ENCODE peak calls at places on chromosome 5, in ten cellular contexts. A is posterior cingulate gyrus, O is HCT116, N is Peyer's patch, B is head of caudate nucleus, P is mesothelial cell of epicardium, U is HEK293T, X is HTR-8/SVneo, Y is iPS-NIHi11, F is GM13976. T is an unnamed sample.

GRCh38 chr5:38382898-38383297 is 124.5 kb downstream of the EGFLAM start:
- DNase-seq in A (peak), O (peak), N (no peak), B (peak), P (no peak), U (peak), X (peak), Y (peak), F (peak), T (peak)

GRCh38 chr5:78005021-78005785 is 229.1 kb upstream of the TBCA start:
- DNase-seq in A (no peak), O (no peak), N (no peak), B (no peak), P (no peak), U (no peak), X (no peak), Y (no peak), F (no peak), T (no peak)

GRCh38 chr5:91074615-91075014 is 308.5 kb downstream of the ARRDC3 start:
- DNase-seq in A (no peak), O (no peak), N (no peak), B (no peak), P (no peak), U (no peak), X (no peak), Y (no peak), F (no peak), T (no peak)

GRCh38 chr5:135392256-135392655 is 6.8 kb downstream of the MACROH2A1 start:
- DNase-seq in A (no peak), O (no peak), N (no peak), B (no peak), P (no peak), U (no peak), X (no peak), Y (no peak), F (no peak), T (no peak)

GRCh38 chr5:128667148-128667547 is 129.1 kb upstream of the FBN2 start:
- DNase-seq in A (no peak), O (no peak), N (no peak), B (no peak), P (no peak), U (no peak), X (no peak), Y (no peak), F (no peak), T (no peak)

GRCh38 chr5:21802869-21803490 is 1050.2 kb downstream of the CDH12 start:
- DNase-seq in A (no peak), O (no peak), N (no peak), B (no peak), P (no peak), U (peak), X (peak), Y (peak), F (peak), T (no peak)

GRCh38 chr5:90015584-90016018 is 394.0 kb downstream of the CETN3 start:
- DNase-seq in A (no peak), O (no peak), N (no peak), B (no peak), P (no peak), U (no peak), X (peak), Y (peak), F (peak), T (no peak)

GRCh38 chr5:173187054-173187743 is 42.9 kb downstream of the BNIP1 start:
- DNase-seq in A (no peak), O (peak), N (no peak), B (no peak), P (no peak), U (no peak), X (no peak), Y (peak), F (no peak), T (no peak)

GRCh38 chr5:23506329-23507236 is 826 bp upstream of the PRDM9 start:
- DNase-seq in A (no peak), O (no peak), N (no peak), B (no peak), P (no peak), U (peak), X (peak), Y (peak), F (no peak), T (no peak)

GRCh38 chr5:102792705-102793104 is 37.6 kb downstream of the PAM start:
- DNase-seq in A (no peak), O (no peak), N (no peak), B (no peak), P (no peak), U (peak), X (no peak), Y (no peak), F (no peak), T (no peak)

GRCh38 chr5:181259974-181260719 is 796 bp downstream of the TRIM52 start:
- DNase-seq in A (no peak), O (no peak), N (no peak), B (no peak), P (no peak), U (no peak), X (no peak), Y (no peak), F (no peak), T (no peak)

GRCh38 chr5:52051759-52052158 is 668.5 kb downstream of the ISL1 start:
- DNase-seq in A (no peak), O (no peak), N (no peak), B (no peak), P (no peak), U (no peak), X (no peak), Y (no peak), F (no peak), T (no peak)

GRCh38 chr5:127031863-127032232 is 1.5 kb upstream of the MARCHF3 start:
- DNase-seq in A (no peak), O (no peak), N (no peak), B (no peak), P (no peak), U (no peak), X (peak), Y (no peak), F (no peak), T (no peak)

GRCh38 chr5:10524376-10525123 is 39.3 kb upstream of the ANKRD33B start:
- DNase-seq in A (peak), O (no peak), N (no peak), B (peak), P (no peak), U (no peak), X (no peak), Y (no peak), F (no peak), T (peak)

GRCh38 chr5:10354048-10354872 is 765 bp downstream of the MARCHF6 start:
- DNase-seq in A (no peak), O (no peak), N (peak), B (no peak), P (no peak), U (peak), X (no peak), Y (peak), F (peak), T (peak)

GRCh38 chr5:171598279-171599152 is 179.1 kb downstream of the FGF18 start:
- DNase-seq in A (no peak), O (no peak), N (no peak), B (no peak), P (no peak), U (no peak), X (no peak), Y (no peak), F (no peak), T (no peak)

GRCh38 chr5:71748360-71748759 is 29.3 kb downstream of the CARTPT start:
- DNase-seq in A (no peak), O (no peak), N (no peak), B (peak), P (no peak), U (no peak), X (no peak), Y (peak), F (no peak), T (peak)

GRCh38 chr5:148972958-148973357 is 89.9 kb downstream of the SH3TC2 start:
- DNase-seq in A (no peak), O (peak), N (no peak), B (no peak), P (no peak), U (no peak), X (peak), Y (no peak), F (no peak), T (no peak)

GRCh38 chr5:58273705-58274104 is 186.2 kb downstream of the PLK2 start:
- DNase-seq in A (no peak), O (no peak), N (no peak), B (no peak), P (no peak), U (no peak), X (no peak), Y (no peak), F (no peak), T (no peak)

GRCh38 chr5:122743231-122743630 is 31.6 kb upstream of the SNX2 start:
- DNase-seq in A (no peak), O (no peak), N (no peak), B (no peak), P (no peak), U (no peak), X (no peak), Y (no peak), F (no peak), T (no peak)

GRCh38 chr5:78964889-78965288 is 20.2 kb downstream of the ARSB start:
- DNase-seq in A (no peak), O (peak), N (no peak), B (no peak), P (no peak), U (peak), X (peak), Y (no peak), F (peak), T (no peak)

GRCh38 chr5:109701252-109701651 is 11.5 kb downstream of the MAN2A1 start:
- DNase-seq in A (no peak), O (no peak), N (no peak), B (no peak), P (no peak), U (no peak), X (no peak), Y (no peak), F (no peak), T (no peak)

GRCh38 chr5:143224672-143225071 is 178.8 kb downstream of the NR3C1 start:
- DNase-seq in A (no peak), O (no peak), N (no peak), B (no peak), P (no peak), U (no peak), X (no peak), Y (no peak), F (no peak), T (no peak)

GRCh38 chr5:67537439-67538342 is 341.1 kb upstream of the CD180 start:
- DNase-seq in A (no peak), O (no peak), N (no peak), B (no peak), P (no peak), U (no peak), X (no peak), Y (no peak), F (no peak), T (no peak)

GRCh38 chr5:54093861-54094260 is 216.5 kb downstream of the ARL15 start:
- DNase-seq in A (no peak), O (no peak), N (no peak), B (no peak), P (no peak), U (no peak), X (no peak), Y (no peak), F (no peak), T (no peak)

GRCh38 chr5:139745800-139746690 is 49.6 kb upstream of the PSD2 start:
- DNase-seq in A (no peak), O (peak), N (peak), B (peak), P (peak), U (peak), X (no peak), Y (peak), F (peak), T (peak)

GRCh38 chr5:79785983-79786382 is 96.3 kb downstream of the CMYA5 start:
- DNase-seq in A (no peak), O (no peak), N (no peak), B (no peak), P (no peak), U (no peak), X (no peak), Y (no peak), F (no peak), T (no peak)

GRCh38 chr5:38827525-38827924 is 18.3 kb upstream of the OSMR start:
- DNase-seq in A (no peak), O (no peak), N (no peak), B (no peak), P (no peak), U (no peak), X (no peak), Y (no peak), F (no peak), T (no peak)

GRCh38 chr5:9057406-9058000 is 488.4 kb downstream of the SEMA5A start:
- DNase-seq in A (no peak), O (no peak), N (no peak), B (no peak), P (no peak), U (no peak), X (no peak), Y (no peak), F (no peak), T (no peak)

GRCh38 chr5:170176916-170177315 is 55.9 kb upstream of the C5orf58 start:
- DNase-seq in A (no peak), O (no peak), N (no peak), B (no peak), P (no peak), U (no peak), X (no peak), Y (no peak), F (no peak), T (no peak)

GRCh38 chr5:138784590-138784989 is 31.4 kb downstream of the CTNNA1 start:
- DNase-seq in A (no peak), O (no peak), N (no peak), B (no peak), P (no peak), U (no peak), X (no peak), Y (no peak), F (no peak), T (no peak)